ENCODE peak calls at places on chromosome 11, in ten cellular contexts. One of them, this sample, is unnamed.

GRCh38 chr11:75022759-75023396 is 34.1 kb downstream of the NEU3 start:
- DNase-seq in uterus: peak; percentile 55
- DNase-seq in amniotic stem cell: peak; percentile 19
- DNase-seq in spleen: peak; percentile 89
- DNase-seq in AG04449: peak; percentile 28
- DNase-seq in EL: peak; percentile 83
- DNase-seq in bronchial epithelial cell: peak; percentile 71
- DNase-seq in NCI-H2081: peak; percentile 63
- DNase-seq in ELR: peak; percentile 83
- DNase-seq in lower lobe of right lung: peak; percentile 76
- DNase-seq in this sample: peak; percentile 72

GRCh38 chr11:103529217-103529684 is 420.0 kb downstream of the DYNC2H1 start:
- DNase-seq in uterus: no peak
- DNase-seq in amniotic stem cell: peak; percentile 46
- DNase-seq in spleen: no peak
- DNase-seq in AG04449: peak; percentile 57
- DNase-seq in EL: peak; percentile 95
- DNase-seq in bronchial epithelial cell: peak; percentile 89
- DNase-seq in NCI-H2081: no peak
- DNase-seq in ELR: peak; percentile 96
- DNase-seq in lower lobe of right lung: no peak
- DNase-seq in this sample: no peak

GRCh38 chr11:100515087-100515486 is 172.0 kb upstream of the ARHGAP42 start:
- DNase-seq in uterus: no peak
- DNase-seq in amniotic stem cell: no peak
- DNase-seq in spleen: no peak
- DNase-seq in AG04449: no peak
- DNase-seq in EL: peak; percentile 26
- DNase-seq in bronchial epithelial cell: peak; percentile 73
- DNase-seq in NCI-H2081: no peak
- DNase-seq in ELR: peak; percentile 7
- DNase-seq in lower lobe of right lung: no peak
- DNase-seq in this sample: no peak

GRCh38 chr11:126926376-126926791 is 74.2 kb downstream of the KIRREL3 start:
- DNase-seq in uterus: no peak
- DNase-seq in amniotic stem cell: no peak
- DNase-seq in spleen: no peak
- DNase-seq in AG04449: no peak
- DNase-seq in EL: no peak
- DNase-seq in bronchial epithelial cell: no peak
- DNase-seq in NCI-H2081: no peak
- DNase-seq in ELR: no peak
- DNase-seq in lower lobe of right lung: no peak
- DNase-seq in this sample: no peak

GRCh38 chr11:88480217-88480616 is 142.7 kb upstream of the CTSC start:
- DNase-seq in uterus: peak; percentile 56
- DNase-seq in amniotic stem cell: peak; percentile 9
- DNase-seq in spleen: no peak
- DNase-seq in AG04449: peak; percentile 65
- DNase-seq in EL: peak; percentile 99
- DNase-seq in bronchial epithelial cell: peak; percentile 55
- DNase-seq in NCI-H2081: no peak
- DNase-seq in ELR: peak; percentile 92
- DNase-seq in lower lobe of right lung: no peak
- DNase-seq in this sample: no peak

GRCh38 chr11:33716236-33716635 is 15.6 kb upstream of the C11orf91 start:
- DNase-seq in uterus: no peak
- DNase-seq in amniotic stem cell: no peak
- DNase-seq in spleen: no peak
- DNase-seq in AG04449: no peak
- DNase-seq in EL: peak; percentile 54
- DNase-seq in bronchial epithelial cell: peak; percentile 69
- DNase-seq in NCI-H2081: no peak
- DNase-seq in ELR: peak; percentile 76
- DNase-seq in lower lobe of right lung: no peak
- DNase-seq in this sample: no peak

GRCh38 chr11:125167292-125167953 is 2.9 kb downstream of the PKNOX2 start:
- DNase-seq in uterus: no peak
- DNase-seq in amniotic stem cell: no peak
- DNase-seq in spleen: peak; percentile 72
- DNase-seq in AG04449: no peak
- DNase-seq in EL: no peak
- DNase-seq in bronchial epithelial cell: no peak
- DNase-seq in NCI-H2081: no peak
- DNase-seq in ELR: no peak
- DNase-seq in lower lobe of right lung: no peak
- DNase-seq in this sample: no peak

GRCh38 chr11:46564459-46564858 is 29.4 kb downstream of the AMBRA1 start:
- DNase-seq in uterus: no peak
- DNase-seq in amniotic stem cell: peak; percentile 12
- DNase-seq in spleen: no peak
- DNase-seq in AG04449: no peak
- DNase-seq in EL: peak; percentile 66
- DNase-seq in bronchial epithelial cell: peak; percentile 89
- DNase-seq in NCI-H2081: no peak
- DNase-seq in ELR: peak; percentile 79
- DNase-seq in lower lobe of right lung: no peak
- DNase-seq in this sample: no peak

GRCh38 chr11:45371251-45371749 is 85.2 kb upstream of the SYT13 start:
- DNase-seq in uterus: peak; percentile 27
- DNase-seq in amniotic stem cell: peak; percentile 20
- DNase-seq in spleen: no peak
- DNase-seq in AG04449: no peak
- DNase-seq in EL: peak; percentile 54
- DNase-seq in bronchial epithelial cell: peak; percentile 59
- DNase-seq in NCI-H2081: peak; percentile 81
- DNase-seq in ELR: peak; percentile 65
- DNase-seq in lower lobe of right lung: peak; percentile 70
- DNase-seq in this sample: peak; percentile 53

GRCh38 chr11:11582261-11582701 is 39.5 kb downstream of the GALNT18 start:
- DNase-seq in uterus: no peak
- DNase-seq in amniotic stem cell: no peak
- DNase-seq in spleen: no peak
- DNase-seq in AG04449: no peak
- DNase-seq in EL: no peak
- DNase-seq in bronchial epithelial cell: no peak
- DNase-seq in NCI-H2081: no peak
- DNase-seq in ELR: no peak
- DNase-seq in lower lobe of right lung: no peak
- DNase-seq in this sample: no peak

GRCh38 chr11:93192163-93192562 is 5.6 kb downstream of the SLC36A4 start:
- DNase-seq in uterus: no peak
- DNase-seq in amniotic stem cell: no peak
- DNase-seq in spleen: no peak
- DNase-seq in AG04449: no peak
- DNase-seq in EL: no peak
- DNase-seq in bronchial epithelial cell: no peak
- DNase-seq in NCI-H2081: no peak
- DNase-seq in ELR: no peak
- DNase-seq in lower lobe of right lung: no peak
- DNase-seq in this sample: no peak

GRCh38 chr11:65911682-65912568 is 6.9 kb downstream of the C11orf68 start:
- DNase-seq in uterus: peak; percentile 79
- DNase-seq in amniotic stem cell: peak; percentile 64
- DNase-seq in spleen: no peak
- DNase-seq in AG04449: no peak
- DNase-seq in EL: peak; percentile 98
- DNase-seq in bronchial epithelial cell: peak; percentile 79
- DNase-seq in NCI-H2081: peak; percentile 46
- DNase-seq in ELR: peak; percentile 99
- DNase-seq in lower lobe of right lung: no peak
- DNase-seq in this sample: no peak

GRCh38 chr11:44577231-44577834 is 11.9 kb downstream of the CD82 start:
- DNase-seq in uterus: no peak
- DNase-seq in amniotic stem cell: no peak
- DNase-seq in spleen: no peak
- DNase-seq in AG04449: no peak
- DNase-seq in EL: no peak
- DNase-seq in bronchial epithelial cell: peak; percentile 77
- DNase-seq in NCI-H2081: no peak
- DNase-seq in ELR: no peak
- DNase-seq in lower lobe of right lung: no peak
- DNase-seq in this sample: no peak

GRCh38 chr11:121829159-121829643 is 286.8 kb downstream of the BLID start:
- DNase-seq in uterus: no peak
- DNase-seq in amniotic stem cell: peak; percentile 87
- DNase-seq in spleen: no peak
- DNase-seq in AG04449: peak; percentile 99
- DNase-seq in EL: peak; percentile 98
- DNase-seq in bronchial epithelial cell: peak; percentile 80
- DNase-seq in NCI-H2081: no peak
- DNase-seq in ELR: peak; percentile 97
- DNase-seq in lower lobe of right lung: no peak
- DNase-seq in this sample: no peak

GRCh38 chr11:44421090-44421675 is 111.2 kb upstream of the ALX4 start:
- DNase-seq in uterus: no peak
- DNase-seq in amniotic stem cell: no peak
- DNase-seq in spleen: no peak
- DNase-seq in AG04449: no peak
- DNase-seq in EL: no peak
- DNase-seq in bronchial epithelial cell: no peak
- DNase-seq in NCI-H2081: no peak
- DNase-seq in ELR: no peak
- DNase-seq in lower lobe of right lung: no peak
- DNase-seq in this sample: no peak

GRCh38 chr11:3043315-3043871 is 13.8 kb downstream of the CARS1 start:
- DNase-seq in uterus: peak; percentile 42
- DNase-seq in amniotic stem cell: no peak
- DNase-seq in spleen: peak; percentile 64
- DNase-seq in AG04449: no peak
- DNase-seq in EL: no peak
- DNase-seq in bronchial epithelial cell: no peak
- DNase-seq in NCI-H2081: no peak
- DNase-seq in ELR: peak; percentile 41
- DNase-seq in lower lobe of right lung: no peak
- DNase-seq in this sample: no peak

GRCh38 chr11:11081786-11082185 is 223.9 kb upstream of the ZBED5 start:
- DNase-seq in uterus: no peak
- DNase-seq in amniotic stem cell: no peak
- DNase-seq in spleen: no peak
- DNase-seq in AG04449: no peak
- DNase-seq in EL: no peak
- DNase-seq in bronchial epithelial cell: no peak
- DNase-seq in NCI-H2081: no peak
- DNase-seq in ELR: no peak
- DNase-seq in lower lobe of right lung: no peak
- DNase-seq in this sample: no peak

GRCh38 chr11:8019671-8020597 is 32.8 kb downstream of the EIF3F start:
- DNase-seq in uterus: peak; percentile 55
- DNase-seq in amniotic stem cell: peak; percentile 36
- DNase-seq in spleen: no peak
- DNase-seq in AG04449: no peak
- DNase-seq in EL: peak; percentile 53
- DNase-seq in bronchial epithelial cell: peak; percentile 39
- DNase-seq in NCI-H2081: no peak
- DNase-seq in ELR: peak; percentile 46
- DNase-seq in lower lobe of right lung: no peak
- DNase-seq in this sample: no peak

GRCh38 chr11:61512435-61512834 is 3.9 kb downstream of the LRRC10B start:
- DNase-seq in uterus: no peak
- DNase-seq in amniotic stem cell: no peak
- DNase-seq in spleen: no peak
- DNase-seq in AG04449: no peak
- DNase-seq in EL: no peak
- DNase-seq in bronchial epithelial cell: no peak
- DNase-seq in NCI-H2081: peak; percentile 29
- DNase-seq in ELR: no peak
- DNase-seq in lower lobe of right lung: no peak
- DNase-seq in this sample: no peak

GRCh38 chr11:78244080-78244479 is 55.4 kb downstream of the USP35 start:
- DNase-seq in uterus: no peak
- DNase-seq in amniotic stem cell: no peak
- DNase-seq in spleen: no peak
- DNase-seq in AG04449: no peak
- DNase-seq in EL: no peak
- DNase-seq in bronchial epithelial cell: no peak
- DNase-seq in NCI-H2081: no peak
- DNase-seq in ELR: no peak
- DNase-seq in lower lobe of right lung: no peak
- DNase-seq in this sample: no peak

GRCh38 chr11:86440305-86440716 is 65.6 kb downstream of the CCDC81 start:
- DNase-seq in uterus: peak; percentile 32
- DNase-seq in amniotic stem cell: no peak
- DNase-seq in spleen: no peak
- DNase-seq in AG04449: peak; percentile 37
- DNase-seq in EL: peak; percentile 18
- DNase-seq in bronchial epithelial cell: no peak
- DNase-seq in NCI-H2081: no peak
- DNase-seq in ELR: no peak
- DNase-seq in lower lobe of right lung: no peak
- DNase-seq in this sample: no peak

GRCh38 chr11:104776501-104777170 is 121.6 kb downstream of the CASP12 start:
- DNase-seq in uterus: no peak
- DNase-seq in amniotic stem cell: no peak
- DNase-seq in spleen: no peak
- DNase-seq in AG04449: no peak
- DNase-seq in EL: peak; percentile 14
- DNase-seq in bronchial epithelial cell: peak; percentile 85
- DNase-seq in NCI-H2081: no peak
- DNase-seq in ELR: peak; percentile 19
- DNase-seq in lower lobe of right lung: no peak
- DNase-seq in this sample: no peak

GRCh38 chr11:85165819-85166218 is 461.3 kb downstream of the DLG2 start:
- DNase-seq in uterus: no peak
- DNase-seq in amniotic stem cell: no peak
- DNase-seq in spleen: no peak
- DNase-seq in AG04449: no peak
- DNase-seq in EL: no peak
- DNase-seq in bronchial epithelial cell: no peak
- DNase-seq in NCI-H2081: no peak
- DNase-seq in ELR: no peak
- DNase-seq in lower lobe of right lung: no peak
- DNase-seq in this sample: no peak